ENCODE peak calls at places on chromosomes 5 and 9, in four cellular contexts. M is pons, L is foreskin fibroblast, A is H54. F is an unnamed sample.

GRCh38 chr9:70480405-70480980 is 66.0 kb upstream of the KLF9 start:
- DNase-seq in A (no peak), M (peak), L (peak), F (no peak)

GRCh38 chr5:167232675-167233074 is 1058.8 kb upstream of the WWC1 start:
- DNase-seq in L (peak), M (no peak), A (no peak), F (no peak)

GRCh38 chr5:169097374-169097831 is 203.5 kb downstream of the SLIT3 start:
- DNase-seq in M (no peak), A (no peak), L (peak), F (no peak)

GRCh38 chr5:177067491-177067890 is 19.2 kb upstream of the FGFR4 start:
- DNase-seq in M (no peak), L (peak), A (no peak), F (no peak)

GRCh38 chr9:89996106-89996505 is 391.3 kb downstream of the GADD45G start:
- DNase-seq in A (no peak), L (no peak), M (no peak), F (no peak)

GRCh38 chr5:14110680-14111079 is 32.5 kb upstream of the TRIO start:
- DNase-seq in A (peak), L (peak), M (no peak), F (no peak)

GRCh38 chr5:146188358-146188757 is 5.9 kb upstream of the LARS1 start:
- DNase-seq in M (no peak), A (peak), L (peak), F (no peak)

GRCh38 chr5:113776168-113776567 is 262.7 kb downstream of the YTHDC2 start:
- DNase-seq in A (no peak), L (no peak), M (no peak), F (no peak)

GRCh38 chr5:179008667-179009066 is 13.5 kb upstream of the GRM6 start:
- DNase-seq in M (no peak), A (no peak), L (no peak), F (no peak)

GRCh38 chr9:34437006-34437925 is 21.1 kb downstream of the FAM219A start:
- DNase-seq in L (peak), M (peak), A (no peak), F (no peak)

GRCh38 chr5:147530801-147531389 is 21.0 kb upstream of the DPYSL3 start:
- DNase-seq in A (peak), M (peak), L (peak), F (peak)

GRCh38 chr5:142798099-142798768 is 28.1 kb downstream of the ARHGAP26 start:
- DNase-seq in L (no peak), M (peak), A (no peak), F (no peak)

GRCh38 chr5:101658433-101658832 is 637.7 kb downstream of the SLCO4C1 start:
- DNase-seq in L (no peak), M (no peak), A (no peak), F (no peak)